ENCODE peak calls at places on chromosome 7, in five cellular contexts. X is GM12865, R is K562, Q is bronchial epithelial cell, H is fibroblast of lung. U is an unnamed sample.

GRCh38 chr7:106683941-106684340 is 23.0 kb upstream of the CCDC71L start:
- DNase-seq in X (no peak), R (no peak), Q (no peak), H (no peak), U (no peak)

GRCh38 chr7:2771274-2771711 is 72.8 kb downstream of the GNA12 start:
- DNase-seq in X (no peak), R (peak; percentile 85), Q (no peak), H (no peak), U (no peak)

GRCh38 chr7:158858592-158859503 is 2.5 kb downstream of the DYNC2I1 start:
- DNase-seq in X (no peak), R (peak; percentile 59), Q (peak; percentile 17), H (peak; percentile 28), U (peak; percentile 18)

GRCh38 chr7:128323489-128324362 is 20.0 kb downstream of the RBM28 start:
- DNase-seq in X (no peak), R (no peak), Q (no peak), H (peak; percentile 19), U (no peak)

GRCh38 chr7:100875356-100875751 is 451 bp downstream of the SRRT start:
- DNase-seq in X (peak; percentile 65), R (no peak), Q (no peak), H (no peak), U (peak; percentile 17)

GRCh38 chr7:22723642-22724041 is 3.4 kb upstream of the IL6 start:
- DNase-seq in X (no peak), R (peak; percentile 2), Q (no peak), H (peak; percentile 71), U (peak; percentile 60)

GRCh38 chr7:23930312-23930711 is 220.3 kb downstream of the STK31 start:
- DNase-seq in X (no peak), R (no peak), Q (no peak), H (no peak), U (no peak)

GRCh38 chr7:83306487-83306886 is 143.8 kb upstream of the PCLO start:
- DNase-seq in X (no peak), R (no peak), Q (peak; percentile 18), H (no peak), U (no peak)

GRCh38 chr7:30199271-30199670 is 64.5 kb downstream of the MTURN start:
- DNase-seq in X (no peak), R (no peak), Q (no peak), H (no peak), U (no peak)

GRCh38 chr7:30070052-30070451 is 41.8 kb downstream of the PLEKHA8 start:
- DNase-seq in X (no peak), R (no peak), Q (no peak), H (no peak), U (no peak)

GRCh38 chr7:45185864-45186250 is 28.3 kb downstream of the RAMP3 start:
- DNase-seq in X (no peak), R (no peak), Q (no peak), H (no peak), U (no peak)

GRCh38 chr7:81195033-81195432 is 276.2 kb upstream of the SEMA3C start:
- DNase-seq in X (no peak), R (no peak), Q (no peak), H (no peak), U (no peak)

GRCh38 chr7:147029935-147030334 is 913.3 kb downstream of the CNTNAP2 start:
- DNase-seq in X (no peak), R (no peak), Q (no peak), H (no peak), U (no peak)

GRCh38 chr7:8201846-8202441 is 60.0 kb downstream of the ICA1 start:
- DNase-seq in X (peak; percentile 26), R (peak; percentile 71), Q (peak; percentile 34), H (no peak), U (no peak)

GRCh38 chr7:73850781-73851207 is 8.5 kb upstream of the METTL27 start:
- DNase-seq in X (no peak), R (peak; percentile 83), Q (peak; percentile 98), H (peak; percentile 97), U (peak; percentile 98)

GRCh38 chr7:45658716-45659495 is 84.7 kb downstream of the ADCY1 start:
- DNase-seq in X (no peak), R (no peak), Q (no peak), H (no peak), U (no peak)

GRCh38 chr7:81366546-81366945 is 403.3 kb downstream of the HGF start:
- DNase-seq in X (no peak), R (no peak), Q (no peak), H (no peak), U (no peak)

GRCh38 chr7:32037650-32038198 is 32.5 kb downstream of the PDE1C start:
- DNase-seq in X (peak; percentile 72), R (no peak), Q (no peak), H (no peak), U (no peak)

GRCh38 chr7:118477026-118477425 is 252.5 kb downstream of the ANKRD7 start:
- DNase-seq in X (no peak), R (no peak), Q (no peak), H (no peak), U (no peak)

GRCh38 chr7:2719007-2719406 is 31.0 kb downstream of the AMZ1 start:
- DNase-seq in X (peak; percentile 55), R (peak; percentile 47), Q (no peak), H (no peak), U (no peak)

GRCh38 chr7:28477041-28477442 is 64.7 kb downstream of the CREB5 start:
- DNase-seq in X (no peak), R (no peak), Q (no peak), H (no peak), U (no peak)

GRCh38 chr7:111292026-111292430 is 201.1 kb downstream of the LRRN3 start:
- DNase-seq in X (no peak), R (no peak), Q (no peak), H (peak; percentile 54), U (peak; percentile 11)

GRCh38 chr7:145902123-145902522 is 214.5 kb upstream of the CNTNAP2 start:
- DNase-seq in X (no peak), R (no peak), Q (no peak), H (no peak), U (no peak)

GRCh38 chr7:29562307-29562706 is 1.3 kb upstream of the PRR15 start:
- DNase-seq in X (no peak), R (no peak), Q (no peak), H (no peak), U (no peak)

GRCh38 chr7:92831716-92832622 is 4.4 kb downstream of the CDK6 start:
- DNase-seq in X (peak; percentile 25), R (no peak), Q (peak; percentile 69), H (peak; percentile 83), U (peak; percentile 88)

GRCh38 chr7:65397730-65398142 is 24.1 kb downstream of the ZNF92 start:
- DNase-seq in X (no peak), R (no peak), Q (peak; percentile 72), H (no peak), U (peak; percentile 34)

GRCh38 chr7:25289522-25289921 is 61.2 kb upstream of the NPVF start:
- DNase-seq in X (no peak), R (no peak), Q (no peak), H (no peak), U (no peak)

GRCh38 chr7:136359333-136359903 is 382.3 kb upstream of the MTPN start:
- DNase-seq in X (peak; percentile 90), R (no peak), Q (no peak), H (no peak), U (no peak)

GRCh38 chr7:45082831-45083331 is 5.9 kb downstream of the NACAD start:
- DNase-seq in X (no peak), R (no peak), Q (no peak), H (no peak), U (no peak)

GRCh38 chr7:107108951-107109350 is 59.9 kb upstream of the HBP1 start:
- DNase-seq in X (no peak), R (no peak), Q (no peak), H (no peak), U (no peak)

GRCh38 chr7:82343-83155 is 109.8 kb upstream of the FAM20C start:
- DNase-seq in X (no peak), R (no peak), Q (no peak), H (no peak), U (no peak)

DNA sequence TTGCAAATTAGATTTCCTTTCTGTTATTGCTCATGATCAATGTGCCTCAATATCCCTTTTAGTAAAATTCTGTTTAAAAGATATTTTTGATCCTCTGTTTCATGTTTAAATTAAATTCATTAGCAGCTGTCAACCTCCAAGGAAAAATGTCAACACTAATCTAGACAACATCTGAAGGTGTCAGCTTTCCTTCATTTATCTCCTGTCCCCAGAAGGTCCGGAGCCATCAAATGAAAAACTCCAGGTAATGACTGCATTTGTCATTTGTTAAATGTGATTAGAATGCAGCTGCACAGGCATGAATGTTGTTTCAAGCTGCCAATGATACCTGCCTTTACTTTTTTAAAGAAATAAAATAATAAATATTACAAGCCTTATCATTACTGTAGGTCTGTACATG is 463.7 kb upstream of the SEMA3A start:
- DNase-seq in X (no peak), R (no peak), Q (no peak), H (no peak), U (no peak)
- TF ChIP-seq CTCF in X (no peak), R (no peak), Q (no peak), H (no peak), U (no peak)

GRCh38 chr7:40763319-40764287 is 628.8 kb downstream of the SUGCT start:
- DNase-seq in X (no peak), R (no peak), Q (no peak), H (peak; percentile 82), U (peak; percentile 60)
- TF ChIP-seq CTCF in X (no peak), R (no peak), Q (no peak), H (peak; percentile 48), U (peak; percentile 48)

GRCh38 chr7:4784799-4785198 is 9.4 kb downstream of the AP5Z1 start:
- DNase-seq in X (no peak), R (no peak), Q (no peak), H (no peak), U (no peak)
- TF ChIP-seq CTCF in X (no peak), R (no peak), Q (no peak), H (no peak), U (no peak)

GRCh38 chr7:131107343-131108211 is 220.1 kb upstream of the MKLN1 start:
- DNase-seq in X (peak; percentile 90), R (peak; percentile 80), Q (peak; percentile 48), H (peak; percentile 85), U (peak; percentile 93)
- TF ChIP-seq CTCF in X (no peak), R (peak; percentile 26), Q (no peak), H (no peak), U (no peak)

DNA sequence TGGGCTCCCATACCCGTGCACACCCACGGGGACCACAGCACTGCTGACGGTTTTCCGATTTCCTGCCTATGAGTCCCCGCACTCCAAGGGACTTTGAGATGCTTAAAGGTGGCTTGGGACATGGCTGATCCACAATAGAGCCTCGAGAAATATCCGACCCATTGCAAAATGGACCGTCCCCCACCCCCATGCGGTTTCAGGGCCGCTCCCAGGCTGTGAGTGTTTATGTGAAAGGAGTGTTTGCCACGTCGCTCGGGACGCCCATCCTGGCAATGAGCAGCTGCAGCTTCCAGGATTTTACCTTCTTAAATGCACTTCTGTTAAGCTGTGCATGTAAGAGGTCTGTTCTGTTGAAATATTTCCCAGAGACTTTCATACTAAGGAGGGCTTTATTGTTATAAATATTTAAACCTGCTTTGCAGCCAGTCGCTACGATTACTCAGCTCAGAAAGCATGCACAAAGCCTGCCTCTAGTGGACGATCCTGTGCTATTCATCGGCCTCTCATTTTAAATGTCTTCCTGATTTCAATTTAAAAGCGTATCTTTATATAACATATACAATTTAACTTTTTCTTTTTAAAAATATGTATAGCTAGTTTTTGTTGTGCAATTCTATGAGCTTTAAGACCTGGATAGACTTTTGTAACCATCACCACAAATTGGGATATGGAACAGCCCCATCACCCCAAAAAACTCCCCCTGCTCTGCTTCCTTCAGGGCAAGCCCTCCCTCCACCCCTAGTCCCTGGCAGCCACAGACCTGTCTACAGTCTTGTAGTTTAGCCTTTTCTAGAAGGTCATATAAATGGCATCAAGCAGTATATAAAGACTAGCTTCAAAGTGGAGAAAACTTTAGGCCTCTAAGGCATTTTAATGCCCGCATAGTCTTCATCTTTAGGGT is 418.3 kb downstream of the PAXIP1 start:
- DNase-seq in X (no peak), R (peak; percentile 52), Q (no peak), H (no peak), U (no peak)
- TF ChIP-seq CTCF in X (peak; percentile 7), R (peak; percentile 72), Q (no peak), H (no peak), U (no peak)